ENCODE peak calls at places on chromosomes 4 and X, in ten cellular contexts. S, K, X, Z, I, E, U, Q, R and M are unnamed samples.

GRCh38 chrX:46165411-46165810 is 379.8 kb downstream of the ZNF674 start:
- DNase-seq in S (no peak), K (no peak), X (no peak), Z (no peak), I (peak; percentile 17), E (no peak), U (no peak), Q (no peak), R (no peak), M (no peak)

GRCh38 chrX:153924149-153924861 is 1.8 kb downstream of the ARHGAP4 start:
- DNase-seq in S (no peak), K (peak; percentile 11), X (peak; percentile 17), Z (no peak), I (peak; percentile 65), E (no peak), U (peak; percentile 46), Q (no peak), R (no peak), M (no peak)

GRCh38 chr4:85423414-85423813 is 51.5 kb upstream of the ARHGAP24 start:
- DNase-seq in S (no peak), K (no peak), X (no peak), Z (no peak), I (no peak), E (no peak), U (no peak), Q (no peak), R (no peak), M (no peak)

GRCh38 chrX:8103655-8104054 is 67.4 kb downstream of the VCX2 start:
- DNase-seq in S (no peak), K (no peak), X (no peak), Z (no peak), I (no peak), E (no peak), U (no peak), Q (no peak), R (no peak), M (no peak)

GRCh38 chr4:147782087-147782781 is 50.3 kb downstream of the ARHGAP10 start:
- DNase-seq in S (no peak), K (no peak), X (peak; percentile 12), Z (no peak), I (no peak), E (no peak), U (no peak), Q (no peak), R (no peak), M (peak; percentile 16)

GRCh38 chr4:11404431-11404830 is 24.3 kb downstream of the HS3ST1 start:
- DNase-seq in S (no peak), K (no peak), X (no peak), Z (no peak), I (no peak), E (no peak), U (no peak), Q (no peak), R (no peak), M (no peak)

GRCh38 chrX:2782171-2782570 is 30.3 kb downstream of the XG start:
- DNase-seq in S (no peak), K (no peak), X (no peak), Z (no peak), I (no peak), E (no peak), U (no peak), Q (no peak), R (no peak), M (no peak)

GRCh38 chr4:149801416-149801815 is 14.2 kb downstream of the IQCM start:
- DNase-seq in S (no peak), K (no peak), X (no peak), Z (no peak), I (no peak), E (no peak), U (no peak), Q (no peak), R (no peak), M (no peak)

GRCh38 chr4:77505275-77505957 is 100.2 kb upstream of the CXCL13 start:
- DNase-seq in S (no peak), K (no peak), X (no peak), Z (no peak), I (no peak), E (no peak), U (no peak), Q (no peak), R (no peak), M (no peak)

GRCh38 chr4:143399113-143399949 is 62.7 kb downstream of the GAB1 start:
- DNase-seq in S (no peak), K (no peak), X (peak; percentile 23), Z (no peak), I (no peak), E (no peak), U (no peak), Q (no peak), R (no peak), M (no peak)

GRCh38 chr4:38693531-38693930 is 29.5 kb downstream of the KLF3 start:
- DNase-seq in S (no peak), K (no peak), X (no peak), Z (no peak), I (no peak), E (no peak), U (no peak), Q (no peak), R (no peak), M (no peak)

GRCh38 chr4:1412376-1413220 is 6.4 kb upstream of the NKX1-1 start:
- DNase-seq in S (no peak), K (no peak), X (no peak), Z (no peak), I (peak; percentile 13), E (no peak), U (no peak), Q (no peak), R (no peak), M (no peak)

GRCh38 chr4:15689540-15689939 is 7.9 kb downstream of the FAM200B start:
- DNase-seq in S (no peak), K (no peak), X (peak; percentile 77), Z (no peak), I (no peak), E (no peak), U (no peak), Q (no peak), R (no peak), M (peak; percentile 82)

GRCh38 chrX:24231169-24231568 is 81.6 kb downstream of the ZFX start:
- DNase-seq in S (no peak), K (no peak), X (no peak), Z (no peak), I (peak; percentile 75), E (no peak), U (no peak), Q (no peak), R (no peak), M (no peak)

GRCh38 chr4:2968381-2968780 is 5.0 kb downstream of the GRK4 start:
- DNase-seq in S (no peak), K (no peak), X (no peak), Z (no peak), I (no peak), E (no peak), U (no peak), Q (no peak), R (no peak), M (no peak)

GRCh38 chr4:186829740-186830449 is 106.2 kb upstream of the FAT1 start:
- DNase-seq in S (no peak), K (no peak), X (no peak), Z (no peak), I (peak; percentile 16), E (no peak), U (no peak), Q (no peak), R (no peak), M (no peak)

GRCh38 chrX:119121341-119121740 is 6.3 kb downstream of the KIAA1210 start:
- DNase-seq in S (no peak), K (no peak), X (no peak), Z (no peak), I (peak; percentile 11), E (no peak), U (no peak), Q (no peak), R (no peak), M (no peak)